ENCODE peak calls at places on chromosome 4, in five cellular contexts. S is H9; R is Calu3; L is kidney tubule cell; F is activated CD4-positive, alpha-beta T cell treated with anti-CD3 and anti-CD28 coated beads, Interleukin-2, amount 50 U/mL, for 1 hour. K is an unnamed sample.

GRCh38 chr4:84803720-84804119 is 162.8 kb downstream of the WDFY3 start:
- DNase-seq in R (no peak), F (no peak), L (peak; percentile 16), S (no peak), K (peak; percentile 33)

GRCh38 chr4:41590591-41590990 is 52.6 kb downstream of the LIMCH1 start:
- DNase-seq in F (no peak), L (peak; percentile 85), R (peak; percentile 16), S (no peak), K (no peak)

GRCh38 chr4:122896270-122896669 is 26.1 kb downstream of the NUDT6 start:
- DNase-seq in R (no peak), F (no peak), S (no peak), L (no peak), K (no peak)

GRCh38 chr4:167940217-167940616 is 152.1 kb upstream of the ANXA10 start:
- DNase-seq in S (no peak), R (no peak), F (no peak), L (no peak), K (no peak)

GRCh38 chr4:86898562-86898961 is 6.3 kb upstream of the C4orf36 start:
- DNase-seq in R (no peak), L (peak; percentile 47), F (no peak), S (peak; percentile 42), K (no peak)

GRCh38 chr4:142944565-142944964 is 98.5 kb upstream of the INPP4B start:
- DNase-seq in R (no peak), S (no peak), L (no peak), F (no peak), K (no peak)

GRCh38 chr4:151887151-151887815 is 126.5 kb upstream of the GATB start:
- DNase-seq in F (no peak), L (peak; percentile 83), R (no peak), S (no peak), K (peak; percentile 13)

GRCh38 chr4:82371398-82371972 is 2.3 kb downstream of the HNRNPD start:
- DNase-seq in F (no peak), S (no peak), L (peak; percentile 13), R (no peak), K (no peak)

GRCh38 chr4:79823148-79823763 is 249.8 kb downstream of the ANTXR2 start:
- DNase-seq in R (no peak), S (no peak), L (no peak), F (no peak), K (peak; percentile 80)

GRCh38 chr4:117831060-117831683 is 203.1 kb upstream of the NDST3 start:
- DNase-seq in R (no peak), F (no peak), L (no peak), S (no peak), K (no peak)

GRCh38 chr4:4334798-4335520 is 44.9 kb downstream of the ZBTB49 start:
- DNase-seq in S (peak; percentile 81), R (peak; percentile 77), F (peak; percentile 73), L (peak; percentile 73), K (peak; percentile 8)

GRCh38 chr4:185335579-185335978 is 60.1 kb downstream of the LRP2BP start:
- DNase-seq in R (no peak), F (no peak), S (no peak), L (peak; percentile 68), K (no peak)

GRCh38 chr4:16852168-16852567 is 46.3 kb downstream of the LDB2 start:
- DNase-seq in F (no peak), S (no peak), R (no peak), L (no peak), K (no peak)

GRCh38 chr4:76364763-76365162 is 56.2 kb downstream of the CCDC158 start:
- DNase-seq in F (no peak), L (no peak), R (no peak), S (no peak), K (no peak)

GRCh38 chr4:178481564-178481963 is 1039.3 kb upstream of the AGA start:
- DNase-seq in F (no peak), S (no peak), L (no peak), R (no peak), K (no peak)

K was measured in astrocyte.